ENCODE peak calls at places on chromosome 18, in four cellular contexts. One of them, this sample, is unnamed.

GRCh38 chr18:26383454-26384270 is 157.4 kb downstream of the TAF4B start:
- DNase-seq in LoVo: peak; percentile 55
- DNase-seq in thoracic aorta: no peak
- DNase-seq in naive thymus-derived CD4-positive, alpha-beta T cell: peak; percentile 14
- DNase-seq in this sample: peak; percentile 38

GRCh38 chr18:79789091-79789891 is 8.4 kb upstream of the KCNG2 start:
- DNase-seq in LoVo: no peak
- DNase-seq in naive thymus-derived CD4-positive, alpha-beta T cell: no peak
- DNase-seq in thoracic aorta: no peak
- DNase-seq in this sample: no peak

GRCh38 chr18:76499596-76500340 is 4.7 kb upstream of the ZNF516 start:
- DNase-seq in thoracic aorta: no peak
- DNase-seq in naive thymus-derived CD4-positive, alpha-beta T cell: no peak
- DNase-seq in LoVo: no peak
- DNase-seq in this sample: no peak

GRCh38 chr18:7272268-7273049 is 41.6 kb downstream of the LRRC30 start:
- DNase-seq in naive thymus-derived CD4-positive, alpha-beta T cell: no peak
- DNase-seq in thoracic aorta: no peak
- DNase-seq in LoVo: peak; percentile 10
- DNase-seq in this sample: peak; percentile 9

GRCh38 chr18:25921677-25922421 is 168.6 kb downstream of the SS18 start:
- DNase-seq in naive thymus-derived CD4-positive, alpha-beta T cell: peak; percentile 10
- DNase-seq in thoracic aorta: no peak
- DNase-seq in LoVo: peak; percentile 8
- DNase-seq in this sample: peak; percentile 49

GRCh38 chr18:49725809-49726514 is 87.4 kb downstream of the ACAA2 start:
- DNase-seq in naive thymus-derived CD4-positive, alpha-beta T cell: no peak
- DNase-seq in LoVo: peak; percentile 87
- DNase-seq in thoracic aorta: no peak
- DNase-seq in this sample: no peak

GRCh38 chr18:11808001-11808855 is 43.0 kb upstream of the CHMP1B start:
- DNase-seq in naive thymus-derived CD4-positive, alpha-beta T cell: no peak
- DNase-seq in thoracic aorta: no peak
- DNase-seq in LoVo: peak; percentile 63
- DNase-seq in this sample: no peak

GRCh38 chr18:45621068-45621511 is 5.8 kb downstream of the SLC14A2 start:
- DNase-seq in naive thymus-derived CD4-positive, alpha-beta T cell: peak; percentile 43
- DNase-seq in LoVo: peak; percentile 45
- DNase-seq in thoracic aorta: no peak
- DNase-seq in this sample: peak; percentile 37

GRCh38 chr18:7735606-7736175 is 168.6 kb downstream of the PTPRM start:
- DNase-seq in thoracic aorta: no peak
- DNase-seq in LoVo: no peak
- DNase-seq in naive thymus-derived CD4-positive, alpha-beta T cell: no peak
- DNase-seq in this sample: no peak

GRCh38 chr18:52070295-52070756 is 269.7 kb upstream of the DCC start:
- DNase-seq in thoracic aorta: no peak
- DNase-seq in LoVo: peak; percentile 34
- DNase-seq in naive thymus-derived CD4-positive, alpha-beta T cell: no peak
- DNase-seq in this sample: no peak

GRCh38 chr18:22044474-22045220 is 124.7 kb upstream of the GATA6 start:
- DNase-seq in naive thymus-derived CD4-positive, alpha-beta T cell: no peak
- DNase-seq in thoracic aorta: no peak
- DNase-seq in LoVo: peak; percentile 70
- DNase-seq in this sample: no peak

GRCh38 chr18:59835656-59836379 is 64.0 kb upstream of the PMAIP1 start:
- DNase-seq in thoracic aorta: no peak
- DNase-seq in LoVo: no peak
- DNase-seq in naive thymus-derived CD4-positive, alpha-beta T cell: no peak
- DNase-seq in this sample: no peak

GRCh38 chr18:31656754-31657153 is 27.6 kb downstream of the B4GALT6 start:
- DNase-seq in LoVo: no peak
- DNase-seq in naive thymus-derived CD4-positive, alpha-beta T cell: no peak
- DNase-seq in thoracic aorta: no peak
- DNase-seq in this sample: no peak

GRCh38 chr18:51621103-51621969 is 423.9 kb upstream of the MEX3C start:
- DNase-seq in naive thymus-derived CD4-positive, alpha-beta T cell: no peak
- DNase-seq in thoracic aorta: no peak
- DNase-seq in LoVo: peak; percentile 67
- DNase-seq in this sample: peak; percentile 27

GRCh38 chr18:32530947-32531651 is 60.4 kb upstream of the GAREM1 start:
- DNase-seq in naive thymus-derived CD4-positive, alpha-beta T cell: peak; percentile 54
- DNase-seq in LoVo: peak; percentile 2
- DNase-seq in thoracic aorta: no peak
- DNase-seq in this sample: peak; percentile 87

GRCh38 chr18:46718501-46719341 is 38.1 kb downstream of the ST8SIA5 start:
- DNase-seq in naive thymus-derived CD4-positive, alpha-beta T cell: no peak
- DNase-seq in thoracic aorta: no peak
- DNase-seq in LoVo: peak; percentile 34
- DNase-seq in this sample: no peak

GRCh38 chr18:43774497-43774896 is 497.2 kb upstream of the SYT4 start:
- DNase-seq in naive thymus-derived CD4-positive, alpha-beta T cell: no peak
- DNase-seq in LoVo: no peak
- DNase-seq in thoracic aorta: no peak
- DNase-seq in this sample: no peak

GRCh38 chr18:42614619-42615293 is 500.7 kb downstream of the RIT2 start:
- DNase-seq in naive thymus-derived CD4-positive, alpha-beta T cell: no peak
- DNase-seq in LoVo: no peak
- DNase-seq in thoracic aorta: no peak
- DNase-seq in this sample: no peak

GRCh38 chr18:70671889-70672551 is 383.2 kb downstream of the SOCS6 start:
- DNase-seq in LoVo: no peak
- DNase-seq in naive thymus-derived CD4-positive, alpha-beta T cell: no peak
- DNase-seq in thoracic aorta: no peak
- DNase-seq in this sample: peak; percentile 34

GRCh38 chr18:24878289-24878688 is 417.9 kb downstream of the HRH4 start:
- DNase-seq in naive thymus-derived CD4-positive, alpha-beta T cell: no peak
- DNase-seq in LoVo: peak; percentile 18
- DNase-seq in thoracic aorta: no peak
- DNase-seq in this sample: peak; percentile 39

GRCh38 chr18:80213173-80213572 is 34.1 kb downstream of the PARD6G start:
- DNase-seq in thoracic aorta: no peak
- DNase-seq in LoVo: no peak
- DNase-seq in naive thymus-derived CD4-positive, alpha-beta T cell: no peak
- DNase-seq in this sample: peak; percentile 34

GRCh38 chr18:63848159-63848558 is 39.3 kb upstream of the SERPINB2 start:
- DNase-seq in LoVo: peak; percentile 47
- DNase-seq in naive thymus-derived CD4-positive, alpha-beta T cell: no peak
- DNase-seq in thoracic aorta: no peak
- DNase-seq in this sample: peak; percentile 48

GRCh38 chr18:28045176-28045810 is 131.6 kb downstream of the CDH2 start:
- DNase-seq in LoVo: no peak
- DNase-seq in naive thymus-derived CD4-positive, alpha-beta T cell: no peak
- DNase-seq in thoracic aorta: no peak
- DNase-seq in this sample: no peak

GRCh38 chr18:42854558-42854957 is 260.9 kb downstream of the RIT2 start:
- DNase-seq in LoVo: no peak
- DNase-seq in naive thymus-derived CD4-positive, alpha-beta T cell: no peak
- DNase-seq in thoracic aorta: no peak
- DNase-seq in this sample: no peak

GRCh38 chr18:36572135-36572856 is 256.5 kb downstream of the TPGS2 start:
- DNase-seq in thoracic aorta: no peak
- DNase-seq in naive thymus-derived CD4-positive, alpha-beta T cell: no peak
- DNase-seq in LoVo: peak; percentile 28
- DNase-seq in this sample: peak; percentile 44

GRCh38 chr18:5068856-5069255 is 128.2 kb downstream of the AKAIN1 start:
- DNase-seq in LoVo: no peak
- DNase-seq in thoracic aorta: no peak
- DNase-seq in naive thymus-derived CD4-positive, alpha-beta T cell: no peak
- DNase-seq in this sample: no peak

GRCh38 chr18:40935423-40935822 is 1019.6 kb upstream of the PIK3C3 start:
- DNase-seq in thoracic aorta: no peak
- DNase-seq in LoVo: peak; percentile 16
- DNase-seq in naive thymus-derived CD4-positive, alpha-beta T cell: no peak
- DNase-seq in this sample: peak; percentile 46

GRCh38 chr18:42163316-42163715 is 208.3 kb downstream of the PIK3C3 start:
- DNase-seq in naive thymus-derived CD4-positive, alpha-beta T cell: no peak
- DNase-seq in thoracic aorta: no peak
- DNase-seq in LoVo: no peak
- DNase-seq in this sample: no peak

GRCh38 chr18:3713166-3713565 is 263.2 kb downstream of the TGIF1 start:
- DNase-seq in LoVo: no peak
- DNase-seq in naive thymus-derived CD4-positive, alpha-beta T cell: no peak
- DNase-seq in thoracic aorta: no peak
- DNase-seq in this sample: no peak

GRCh38 chr18:4758980-4759379 is 303.9 kb upstream of the DLGAP1 start:
- DNase-seq in naive thymus-derived CD4-positive, alpha-beta T cell: no peak
- DNase-seq in thoracic aorta: no peak
- DNase-seq in LoVo: no peak
- DNase-seq in this sample: no peak